ENCODE peak calls at places on chromosomes 12 and 14, in six cellular contexts. I is AG09309, O is colonic mucosa, J is HL-60, X is PC-3, F is psoas muscle. Z is an unnamed sample.

GRCh38 chr12:58248599-58248998 is 307.2 kb downstream of the ATP23 start:
- DNase-seq in F (no peak), O (no peak), J (peak), X (no peak), I (no peak), Z (no peak)

GRCh38 chr12:124910561-124911478 is 3.6 kb downstream of the UBC start:
- DNase-seq in F (no peak), J (no peak), I (no peak), X (peak), O (peak), Z (peak)

GRCh38 chr12:7162691-7163114 is 26.8 kb upstream of the PEX5 start:
- DNase-seq in F (no peak), J (no peak), O (peak), I (no peak), X (peak), Z (peak)

GRCh38 chr14:83913466-83913865 is 1616.5 kb upstream of the FLRT2 start:
- DNase-seq in O (no peak), X (peak), J (no peak), F (no peak), I (no peak), Z (no peak)

GRCh38 chr14:53491256-53491905 is 338.3 kb upstream of the DDHD1 start:
- DNase-seq in J (no peak), O (no peak), I (peak), F (no peak), X (peak), Z (no peak)

GRCh38 chr14:24179961-24180726 is 8.3 kb downstream of the REC8 start:
- DNase-seq in I (peak), F (no peak), O (no peak), J (no peak), X (peak), Z (peak)

GRCh38 chr12:131912526-131913274 is 16.4 kb upstream of the PUS1 start:
- DNase-seq in X (peak), I (no peak), O (peak), J (no peak), F (peak), Z (peak)

GRCh38 chr12:120472521-120472920 is 3.0 kb upstream of the SRSF9 start:
- DNase-seq in X (no peak), O (no peak), F (no peak), J (no peak), I (no peak), Z (peak)

GRCh38 chr12:54935235-54935951 is 49.2 kb downstream of the TESPA1 start:
- DNase-seq in I (peak), O (no peak), X (peak), F (no peak), J (peak), Z (peak)

GRCh38 chr12:3630621-3631271 is 122.2 kb downstream of the CRACR2A start:
- DNase-seq in I (no peak), X (no peak), F (no peak), J (no peak), O (no peak), Z (no peak)

GRCh38 chr14:51293149-51293925 is 53.3 kb downstream of the TMX1 start:
- DNase-seq in I (no peak), J (no peak), X (no peak), O (peak), F (peak), Z (peak)

GRCh38 chr14:67704018-67704417 is 2.3 kb downstream of the RDH12 start:
- DNase-seq in J (no peak), X (no peak), F (no peak), O (no peak), I (no peak), Z (no peak)

GRCh38 chr12:77816196-77816595 is 14.5 kb upstream of the NAV3 start:
- DNase-seq in X (no peak), F (no peak), O (no peak), J (no peak), I (no peak), Z (no peak)

GRCh38 chr12:47343684-47344567 is 264.2 kb upstream of the AMIGO2 start:
- DNase-seq in I (peak), X (peak), J (no peak), F (no peak), O (no peak), Z (peak)

GRCh38 chr14:65302571-65303184 is 109.9 kb upstream of the FUT8 start:
- DNase-seq in I (no peak), X (peak), F (no peak), J (no peak), O (peak), Z (no peak)

GRCh38 chr14:73945159-73945670 is 4.7 kb downstream of the FAM161B start:
- DNase-seq in O (peak), X (no peak), F (no peak), I (no peak), J (no peak), Z (no peak)

GRCh38 chr14:90815817-90816662 is at the start of gene TTC7B:
- DNase-seq in I (no peak), F (peak), O (no peak), X (peak), J (peak), Z (peak)

GRCh38 chr12:7479784-7480183 is 23.8 kb downstream of the CD163 start:
- DNase-seq in O (no peak), F (no peak), I (no peak), J (no peak), X (no peak), Z (no peak)

GRCh38 chr12:17062296-17063061 is 456.5 kb upstream of the LMO3 start:
- DNase-seq in I (no peak), X (peak), O (no peak), J (no peak), F (no peak), Z (no peak)

GRCh38 chr12:76533331-76533730 is 26.2 kb downstream of the OSBPL8 start:
- DNase-seq in X (no peak), O (no peak), J (no peak), F (no peak), I (no peak), Z (no peak)

GRCh38 chr12:27333311-27334009 is 824 bp downstream of the BMAL2 start:
- DNase-seq in F (peak), I (no peak), O (peak), J (peak), X (peak), Z (no peak)

GRCh38 chr12:47868041-47868440 is 36.8 kb downstream of the VDR start:
- DNase-seq in J (no peak), O (peak), F (peak), X (no peak), I (no peak), Z (peak)

GRCh38 chr12:48716493-48717251 is at the start of gene CCNT1:
- DNase-seq in F (peak), I (peak), X (peak), O (peak), J (peak), Z (peak)

GRCh38 chr14:33332497-33332896 is 393.8 kb downstream of the NPAS3 start:
- DNase-seq in X (peak), O (no peak), F (no peak), J (no peak), I (no peak), Z (no peak)

DNA sequence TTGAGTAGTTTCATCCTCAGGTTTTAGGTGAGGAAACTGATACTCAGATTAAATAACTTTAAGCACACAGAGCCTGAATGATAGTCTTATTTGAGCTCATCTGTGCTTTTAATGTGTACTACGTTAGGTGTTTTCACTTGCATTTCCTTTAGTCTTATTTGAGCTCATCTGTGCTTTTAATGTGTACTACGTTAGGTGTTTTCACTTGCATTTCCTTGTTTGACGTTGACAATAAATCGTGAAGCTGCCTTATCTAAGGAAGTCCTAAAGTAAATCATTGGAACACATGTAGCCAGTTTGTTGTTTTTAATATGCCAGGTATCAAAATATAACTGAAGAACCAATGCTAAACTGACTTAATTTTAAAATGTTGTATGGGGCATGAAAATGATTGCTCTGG is 2.0 kb downstream of the RAP1B start:
- DNase-seq in X (no peak), O (no peak), F (no peak), I (no peak), J (no peak), Z (no peak)
- H3K4me3 ChIP-seq in X (peak), O (peak), F (peak), I (peak), J (peak), Z (peak)

GRCh38 chr12:63752283-63752682 is 27.4 kb upstream of the RXYLT1 start:
- DNase-seq in O (no peak), X (no peak), F (no peak), J (peak), I (no peak), Z (no peak)

GRCh38 chr12:63753743-63754142 is 26.0 kb upstream of the RXYLT1 start:
- DNase-seq in F (no peak), J (no peak), X (peak), I (no peak), O (no peak), Z (no peak)
- TF ChIP-seq CTCF in F (no peak), J (no peak), X (peak), I (peak), O (no peak), Z (peak)

GRCh38 chr12:49945394-49946080 is 5.0 kb upstream of the AQP2 start:
- DNase-seq in O (peak), I (peak), X (peak), F (peak), J (peak), Z (peak)
- H3K4me3 ChIP-seq in O (no peak), I (no peak), X (no peak), F (peak), J (no peak), Z (peak)

DNA sequence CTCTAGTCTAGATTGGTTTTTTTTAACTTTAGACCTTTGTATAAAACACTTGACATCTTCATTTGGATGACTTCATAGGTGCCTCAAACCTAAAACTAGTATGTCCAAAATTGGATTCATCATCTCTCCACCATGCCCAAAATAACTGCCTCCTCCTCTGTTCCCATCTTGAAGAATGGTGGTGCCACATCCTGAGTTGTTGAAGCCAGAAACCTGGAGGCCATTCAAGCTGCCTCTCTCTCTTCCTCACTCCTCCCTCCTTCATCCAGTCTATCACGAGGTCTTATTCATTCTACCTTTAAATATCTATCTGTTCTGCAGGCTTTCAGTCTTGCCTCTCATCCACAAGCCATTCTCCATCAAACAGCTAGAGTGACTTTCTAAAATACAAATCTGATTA is 26.5 kb upstream of the USP44 start:
- DNase-seq in J (no peak), X (no peak), O (no peak), I (no peak), F (no peak), Z (no peak)
- TF ChIP-seq CTCF in J (no peak), X (no peak), O (no peak), I (no peak), F (no peak), Z (no peak)

GRCh38 chr12:111766608-111767361 is at the start of gene ALDH2:
- DNase-seq in X (no peak), J (no peak), O (peak), I (no peak), F (peak), Z (peak)

GRCh38 chr12:111764120-111764821 is 2.5 kb upstream of the ALDH2 start:
- DNase-seq in F (no peak), O (no peak), I (no peak), X (no peak), J (no peak), Z (no peak)

GRCh38 chr12:111767362-111768158 is 827 bp downstream of the ALDH2 start:
- DNase-seq in O (peak), J (no peak), F (no peak), I (no peak), X (no peak), Z (no peak)

GRCh38 chr12:111769599-111769998 is 2.9 kb downstream of the ALDH2 start:
- DNase-seq in F (no peak), O (no peak), I (no peak), X (no peak), J (no peak), Z (no peak)

DNA sequence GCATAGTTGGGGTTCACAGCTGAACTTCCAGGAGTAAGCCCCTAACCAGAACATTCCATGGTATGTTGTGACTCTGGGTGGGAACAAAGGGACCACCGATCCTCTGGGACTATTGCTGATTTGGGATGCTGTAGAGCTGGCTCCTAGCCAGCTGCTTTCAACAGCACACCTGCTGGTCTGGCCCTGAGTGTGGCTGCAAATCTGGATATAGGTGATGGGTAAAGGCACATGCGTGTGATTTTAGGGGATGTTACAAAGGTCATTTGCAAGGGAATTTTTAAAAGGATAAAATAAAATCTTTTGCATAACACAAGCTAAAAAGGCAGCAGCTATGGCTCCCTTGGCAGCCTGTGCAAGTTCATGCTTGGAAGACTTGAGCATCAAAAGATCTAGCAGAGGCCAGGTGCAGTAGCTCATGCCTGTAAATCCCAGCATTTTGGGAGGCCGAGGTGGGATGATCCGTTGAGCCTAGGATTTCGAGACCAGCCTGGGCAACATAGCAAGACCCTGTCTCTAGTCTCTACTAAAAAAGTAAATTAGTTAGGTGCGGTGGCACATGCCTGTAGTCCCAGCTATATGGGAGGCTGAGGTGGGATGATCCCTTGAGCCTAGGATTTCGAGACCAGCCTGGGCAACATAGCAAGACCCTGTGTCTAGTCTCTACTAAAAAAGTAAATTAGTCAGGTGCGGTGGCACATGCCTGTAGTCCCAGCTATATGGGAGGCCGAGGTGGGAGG is 1.6 kb downstream of the ALDH2 start:
- DNase-seq in O (no peak), X (no peak), J (no peak), F (no peak), I (no peak), Z (no peak)
- H3K4me3 ChIP-seq in O (peak), X (no peak), J (no peak), F (peak), I (no peak), Z (peak)